ENCODE peak calls at places on chromosomes 5 and 9, in four cellular contexts. M is aorta, R is Right ventricle myocardium superior, S is H9. O is an unnamed sample.
A peak's percentile ranks its signal among the peaks of the same experiment; 100 is the strongest.

GRCh38 chr9:23587903-23588302 is 238.1 kb downstream of the ELAVL2 start:
- DNase-seq in M (no peak), R (no peak), S (peak; percentile 45), O (no peak)

GRCh38 chr5:89435347-89435746 is 552.4 kb upstream of the MEF2C start:
- DNase-seq in M (no peak), R (no peak), S (no peak), O (no peak)

GRCh38 chr9:37146372-37146771 is 26.0 kb downstream of the ZCCHC7 start:
- DNase-seq in M (no peak), R (no peak), S (no peak), O (no peak)

GRCh38 chr5:2130361-2130760 is 247.6 kb upstream of the IRX4 start:
- DNase-seq in M (no peak), R (no peak), S (no peak), O (no peak)

GRCh38 chr5:92962752-92963151 is 618.3 kb downstream of the NR2F1-AS1 start:
- DNase-seq in M (no peak), R (no peak), S (no peak), O (no peak)

GRCh38 chr5:77225531-77225930 is 15.1 kb downstream of the PDE8B start:
- DNase-seq in M (no peak), R (no peak), S (no peak), O (no peak)

GRCh38 chr5:110040178-110040577 is 350.5 kb downstream of the MAN2A1 start:
- DNase-seq in M (no peak), R (no peak), S (no peak), O (no peak)

GRCh38 chr9:123542435-123543225 is 186.6 kb downstream of the CRB2 start:
- DNase-seq in M (no peak), R (no peak), S (no peak), O (no peak)

GRCh38 chr9:9961934-9962333 is 650.9 kb downstream of the PTPRD start:
- DNase-seq in M (no peak), R (no peak), S (no peak), O (no peak)

GRCh38 chr5:38466444-38467189 is 89.8 kb downstream of the LIFR start:
- DNase-seq in M (peak; percentile 92), R (peak; percentile 91), S (no peak), O (peak; percentile 99)

GRCh38 chr5:1659100-1660036 is 135.6 kb upstream of the LPCAT1 start:
- DNase-seq in M (no peak), R (peak; percentile 10), S (peak; percentile 30), O (no peak)

GRCh38 chr5:128101676-128102075 is 18.1 kb downstream of the SLC12A2 start:
- DNase-seq in M (no peak), R (no peak), S (no peak), O (no peak)

GRCh38 chr9:8514760-8515159 is 715.2 kb upstream of the DMAC1 start:
- DNase-seq in M (no peak), R (no peak), S (peak; percentile 33), O (no peak)

GRCh38 chr5:150293091-150293941 is 3.7 kb upstream of the CAMK2A start:
- DNase-seq in M (peak; percentile 40), R (no peak), S (no peak), O (no peak)

GRCh38 chr5:132073231-132074013 is at the start of gene CSF2:
- DNase-seq in M (peak; percentile 62), R (no peak), S (no peak), O (no peak)

GRCh38 chr9:131733601-131734061 is 6.2 kb downstream of the RAPGEF1 start:
- DNase-seq in M (no peak), R (no peak), S (peak; percentile 48), O (peak; percentile 72)

GRCh38 chr5:66494437-66494836 is 101.8 kb upstream of the MAST4 start:
- DNase-seq in M (no peak), R (no peak), S (peak; percentile 79), O (no peak)

GRCh38 chr5:167785106-167785505 is 506.3 kb upstream of the WWC1 start:
- DNase-seq in M (no peak), R (no peak), S (no peak), O (no peak)

GRCh38 chr5:165448773-165449172 is 1943.4 kb downstream of the MAT2B start:
- DNase-seq in M (no peak), R (no peak), S (no peak), O (no peak)

GRCh38 chr9:127828262-127829031 is 25.8 kb downstream of the FPGS start:
- DNase-seq in M (peak; percentile 95), R (peak; percentile 93), S (peak; percentile 96), O (peak; percentile 90)

GRCh38 chr9:35116539-35116897 is 856 bp upstream of the ATOSB start:
- DNase-seq in M (no peak), R (no peak), S (no peak), O (no peak)

GRCh38 chr9:20611751-20612287 is 10.5 kb downstream of the MLLT3 start:
- DNase-seq in M (no peak), R (no peak), S (no peak), O (no peak)

GRCh38 chr9:120344230-120344629 is 235.7 kb downstream of the CDK5RAP2 start:
- DNase-seq in M (no peak), R (no peak), S (no peak), O (no peak)

GRCh38 chr5:78930742-78931141 is 54.4 kb downstream of the ARSB start:
- DNase-seq in M (no peak), R (no peak), S (no peak), O (no peak)

GRCh38 chr9:136602193-136602885 is 56.5 kb upstream of the NOTCH1 start:
- DNase-seq in M (no peak), R (no peak), S (peak; percentile 62), O (no peak)

GRCh38 chr5:132775439-132776076 is 1.5 kb downstream of the SEPTIN8 start:
- DNase-seq in M (no peak), R (no peak), S (no peak), O (peak; percentile 60)

GRCh38 chr5:147148715-147149114 is 86.1 kb upstream of the STK32A start:
- DNase-seq in M (no peak), R (no peak), S (no peak), O (no peak)

GRCh38 chr9:134011401-134011800 is 13.9 kb upstream of the BRD3OS start:
- DNase-seq in M (no peak), R (no peak), S (no peak), O (no peak)

GRCh38 chr5:169395136-169395535 is 94.2 kb upstream of the SLIT3 start:
- DNase-seq in M (no peak), R (no peak), S (no peak), O (no peak)

GRCh38 chr9:124371183-124371582 is 44.1 kb downstream of the PSMB7 start:
- DNase-seq in M (no peak), R (no peak), S (no peak), O (no peak)